ENCODE peak calls at places on chromosomes 1 and 21, in eight cellular contexts. R is MG63, M is endodermal cell, P is WTC11, Y is NCI-H1105, D is RCC 7860, B is occipital lobe, X is NCI-H1930. S is an unnamed sample.

GRCh38 chr1:6601865-6602668 is 602 bp downstream of the KLHL21 start:
- DNase-seq in X (peak; percentile 46), B (peak; percentile 58), P (peak; percentile 29), R (no peak), Y (peak; percentile 8), D (no peak), M (peak; percentile 73), S (peak; percentile 70)

GRCh38 chr1:94541175-94542087 is at the start of gene F3:
- DNase-seq in X (peak; percentile 81), R (peak; percentile 86), M (peak; percentile 96), B (peak; percentile 55), P (peak; percentile 88), D (peak; percentile 78), Y (peak; percentile 55), S (peak; percentile 96)

GRCh38 chr1:12014141-12014981 is 4.9 kb upstream of the MIIP start:
- DNase-seq in P (no peak), R (no peak), Y (no peak), X (no peak), B (no peak), M (peak; percentile 76), D (no peak), S (no peak)

GRCh38 chr1:12521096-12521495 is 96.9 kb downstream of the DHRS3 start:
- DNase-seq in Y (no peak), R (no peak), X (no peak), M (no peak), B (no peak), D (no peak), P (no peak), S (no peak)

GRCh38 chr1:9766759-9767442 is 56.9 kb downstream of the CLSTN1 start:
- DNase-seq in P (no peak), R (peak; percentile 88), M (no peak), X (no peak), Y (no peak), D (peak; percentile 97), B (peak; percentile 46), S (peak; percentile 25)

GRCh38 chr1:206551985-206552325 is 44.6 kb downstream of the RASSF5 start:
- DNase-seq in P (no peak), D (no peak), B (no peak), M (no peak), X (no peak), Y (no peak), R (no peak), S (peak; percentile 72)

GRCh38 chr21:38938343-38938742 is 132.6 kb downstream of the ETS2 start:
- DNase-seq in B (no peak), Y (peak; percentile 31), P (no peak), D (peak; percentile 70), M (peak; percentile 61), X (no peak), R (peak; percentile 16), S (peak; percentile 9)

GRCh38 chr1:67668660-67669059 is 16.3 kb upstream of the GADD45A start:
- DNase-seq in X (no peak), B (no peak), R (no peak), Y (no peak), P (no peak), M (no peak), D (no peak), S (peak; percentile 86)

GRCh38 chr21:45209046-45209445 is 78.6 kb downstream of the POFUT2 start:
- DNase-seq in M (no peak), B (no peak), Y (no peak), X (no peak), R (no peak), D (no peak), P (no peak), S (no peak)